ENCODE peak calls at places on chromosomes 5 and 9, in seven cellular contexts. C is testis, W is cardiac fibroblast, F is nephron progenitor cell, K is coronary artery, G is endothelial cell, O is GM20000. Q is an unnamed sample.
A peak's percentile ranks its signal among the peaks of the same experiment; 100 is the strongest.

GRCh38 chr9:16526380-16526779 is 344.1 kb downstream of the BNC2 start:
- DNase-seq in C (no peak), W (peak; percentile 72), F (no peak), K (no peak), G (no peak), O (no peak), Q (no peak)

GRCh38 chr9:94908583-94909249 is 182.2 kb downstream of the AOPEP start:
- DNase-seq in C (no peak), W (no peak), F (no peak), K (no peak), G (no peak), O (no peak), Q (peak; percentile 14)

GRCh38 chr5:79621056-79621455 is 8.8 kb downstream of the TENT2 start:
- DNase-seq in C (no peak), W (peak; percentile 10), F (no peak), K (no peak), G (no peak), O (no peak), Q (no peak)

GRCh38 chr5:36756089-36756488 is 120.5 kb upstream of the NIPBL start:
- DNase-seq in C (no peak), W (no peak), F (no peak), K (no peak), G (no peak), O (no peak), Q (no peak)

GRCh38 chr5:138149530-138149929 is 10.3 kb upstream of the NME5 start:
- DNase-seq in C (no peak), W (peak; percentile 29), F (no peak), K (no peak), G (peak; percentile 30), O (no peak), Q (no peak)

GRCh38 chr5:132000677-132001453 is 10.6 kb downstream of the ACSL6 start:
- DNase-seq in C (no peak), W (no peak), F (no peak), K (no peak), G (no peak), O (no peak), Q (no peak)

GRCh38 chr5:43019293-43019614 is 20.9 kb downstream of the ANXA2R start:
- DNase-seq in C (no peak), W (no peak), F (no peak), K (no peak), G (no peak), O (no peak), Q (no peak)

GRCh38 chr5:139459451-139459934 is 3.0 kb downstream of the ECSCR start:
- DNase-seq in C (no peak), W (no peak), F (no peak), K (no peak), G (no peak), O (peak; percentile 44), Q (no peak)

GRCh38 chr5:159469496-159470370 is 139.4 kb upstream of the IL12B start:
- DNase-seq in C (no peak), W (no peak), F (no peak), K (no peak), G (no peak), O (no peak), Q (no peak)

GRCh38 chr5:173509060-173509459 is 107.4 kb downstream of the BOD1 start:
- DNase-seq in C (no peak), W (no peak), F (no peak), K (no peak), G (no peak), O (no peak), Q (no peak)

GRCh38 chr5:38101897-38102296 is 156.5 kb upstream of the EGFLAM start:
- DNase-seq in C (peak; percentile 14), W (no peak), F (no peak), K (no peak), G (no peak), O (no peak), Q (no peak)

GRCh38 chr9:104838958-104839357 is 75.0 kb downstream of the NIPSNAP3B start:
- DNase-seq in C (no peak), W (no peak), F (no peak), K (no peak), G (no peak), O (no peak), Q (no peak)

GRCh38 chr5:39215857-39216256 is 3.5 kb downstream of the FYB1 start:
- DNase-seq in C (no peak), W (no peak), F (no peak), K (no peak), G (no peak), O (no peak), Q (no peak)

GRCh38 chr5:127919006-127919796 is 164.4 kb upstream of the SLC12A2 start:
- DNase-seq in C (no peak), W (no peak), F (no peak), K (no peak), G (no peak), O (no peak), Q (no peak)

GRCh38 chr5:4159681-4160080 is 564.0 kb downstream of the IRX1 start:
- DNase-seq in C (no peak), W (no peak), F (no peak), K (no peak), G (no peak), O (no peak), Q (no peak)

GRCh38 chr9:2768330-2768729 is 51.0 kb downstream of the KCNV2 start:
- DNase-seq in C (no peak), W (no peak), F (no peak), K (no peak), G (no peak), O (no peak), Q (no peak)

GRCh38 chr5:54187694-54188093 is 122.7 kb downstream of the ARL15 start:
- DNase-seq in C (no peak), W (no peak), F (no peak), K (no peak), G (no peak), O (no peak), Q (no peak)

GRCh38 chr5:95900383-95900958 is 61.2 kb downstream of the ELL2 start:
- DNase-seq in C (peak; percentile 62), W (peak; percentile 74), F (no peak), K (no peak), G (no peak), O (no peak), Q (no peak)

GRCh38 chr5:27944471-27944870 is 906.1 kb upstream of the CDH9 start:
- DNase-seq in C (no peak), W (no peak), F (no peak), K (no peak), G (no peak), O (no peak), Q (no peak)

GRCh38 chr5:155332618-155333017 is 319.1 kb downstream of the KIF4B start:
- DNase-seq in C (peak; percentile 23), W (no peak), F (no peak), K (no peak), G (no peak), O (no peak), Q (no peak)

GRCh38 chr5:66129184-66129583 is 14.9 kb upstream of the SREK1 start:
- DNase-seq in C (no peak), W (no peak), F (no peak), K (no peak), G (no peak), O (no peak), Q (no peak)

GRCh38 chr5:58317009-58317408 is 142.9 kb downstream of the PLK2 start:
- DNase-seq in C (no peak), W (peak; percentile 12), F (no peak), K (no peak), G (no peak), O (no peak), Q (no peak)

GRCh38 chr5:179414459-179415215 is 69.4 kb upstream of the ADAMTS2 start:
- DNase-seq in C (no peak), W (no peak), F (no peak), K (peak; percentile 45), G (no peak), O (no peak), Q (no peak)

GRCh38 chr5:149210968-149211495 is 60.6 kb upstream of the AFAP1L1 start:
- DNase-seq in C (no peak), W (no peak), F (peak; percentile 25), K (no peak), G (no peak), O (no peak), Q (no peak)

GRCh38 chr5:177023247-177023703 is 779 bp downstream of the ZNF346 start:
- DNase-seq in C (no peak), W (no peak), F (no peak), K (peak; percentile 74), G (no peak), O (peak; percentile 46), Q (no peak)

GRCh38 chr9:126000256-126000655 is 253.1 kb downstream of the PBX3 start:
- DNase-seq in C (no peak), W (no peak), F (no peak), K (no peak), G (no peak), O (no peak), Q (no peak)

GRCh38 chr5:5633579-5633978 is 211.1 kb downstream of the ICE1 start:
- DNase-seq in C (no peak), W (no peak), F (no peak), K (no peak), G (no peak), O (no peak), Q (no peak)

GRCh38 chr9:111959960-111960359 is 63.3 kb downstream of the UGCG start:
- DNase-seq in C (no peak), W (peak; percentile 37), F (no peak), K (no peak), G (no peak), O (no peak), Q (no peak)
- TF ChIP-seq CTCF in C (no peak), W (no peak), F (no peak), K (no peak), G (no peak), O (no peak), Q (no peak)

DNA sequence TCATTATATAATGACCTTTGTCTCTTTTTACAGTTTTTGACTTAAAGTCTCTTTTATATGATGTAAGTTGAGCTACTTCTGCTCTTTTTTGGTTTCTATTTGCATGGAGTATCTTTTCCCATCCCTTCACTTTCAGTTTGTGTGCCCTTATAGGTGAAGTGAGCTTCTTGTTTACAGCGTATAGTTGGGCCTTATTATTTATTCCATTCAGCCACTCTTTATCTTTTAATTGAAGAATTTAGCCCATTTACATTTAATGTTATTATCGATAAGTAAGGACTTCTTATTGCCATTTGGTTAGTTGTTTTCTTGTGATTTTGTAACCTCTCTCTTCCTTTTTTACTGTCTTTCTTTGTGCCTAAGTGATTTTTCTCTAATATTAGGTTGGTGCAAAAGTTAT is 117.3 kb downstream of the ADAMTSL1 start:
- DNase-seq in C (no peak), W (no peak), F (no peak), K (no peak), G (no peak), O (no peak), Q (no peak)
- TF ChIP-seq CTCF in C (no peak), W (no peak), F (no peak), K (no peak), G (no peak), O (no peak), Q (no peak)

GRCh38 chr9:98192503-98193335 is at the start of gene CORO2A:
- DNase-seq in C (peak; percentile 82), W (peak; percentile 78), F (peak; percentile 87), K (no peak), G (peak; percentile 76), O (peak; percentile 94), Q (peak; percentile 57)
- TF ChIP-seq CTCF in C (no peak), W (peak; percentile 63), F (peak; percentile 27), K (no peak), G (no peak), O (peak; percentile 15), Q (peak; percentile 24)

DNA sequence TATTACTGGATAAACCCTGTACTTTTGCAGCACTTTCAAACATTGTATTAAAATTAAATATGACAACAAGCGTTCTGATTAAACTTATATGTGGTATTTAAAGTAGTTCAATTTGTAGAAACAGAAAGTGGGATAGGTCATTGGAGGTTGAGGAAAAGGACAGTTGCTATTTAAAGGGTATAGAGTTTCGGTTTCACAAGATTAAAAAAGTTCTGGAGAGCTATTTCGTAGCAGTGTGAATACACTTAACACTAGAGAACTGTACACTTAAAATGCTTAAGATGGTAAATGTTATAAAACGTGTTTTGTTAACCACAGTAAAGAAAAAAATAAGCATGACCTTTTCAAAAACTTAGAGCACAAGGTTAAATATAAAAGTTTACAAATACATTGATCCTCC is 382.1 kb downstream of the BRINP1 start:
- DNase-seq in C (no peak), W (no peak), F (no peak), K (no peak), G (no peak), O (no peak), Q (no peak)
- TF ChIP-seq CTCF in C (no peak), W (no peak), F (no peak), K (no peak), G (no peak), O (no peak), Q (no peak)

Q was measured in mesothelial cell of epicardium.